ENCODE peak calls at places on chromosomes 12 and 14, in nine cellular contexts. B is WERI-Rb-1, S is substantia nigra, Q is HTR-8/SVneo, N is H4, D is AG10803, V is NCI-H1092 treated with DMSO at 0.1 percent for 48 hours, W is SW480, G is NCI-H524. M is an unnamed sample.

GRCh38 chr14:104741108-104741802 is 11.7 kb upstream of the SIVA1 start:
- DNase-seq in V (no peak), B (no peak), G (no peak), Q (no peak), S (no peak), D (no peak), W (peak; percentile 28), N (no peak), M (no peak)

GRCh38 chr14:101369916-101370592 is 191.2 kb upstream of the DIO3 start:
- DNase-seq in V (no peak), G (no peak), N (peak; percentile 40), B (no peak), W (no peak), D (no peak), Q (no peak), S (no peak), M (no peak)

GRCh38 chr14:103124501-103125001 is 1.3 kb downstream of the TNFAIP2 start:
- DNase-seq in S (no peak), G (no peak), N (no peak), Q (no peak), V (no peak), W (no peak), B (no peak), D (no peak), M (no peak)

GRCh38 chr12:48832321-48833060 is 14.2 kb downstream of the CACNB3 start:
- DNase-seq in S (no peak), Q (no peak), V (no peak), G (no peak), B (no peak), W (no peak), N (no peak), D (no peak), M (no peak)

GRCh38 chr14:101845496-101845895 is 84.0 kb downstream of the PPP2R5C start:
- DNase-seq in G (no peak), N (no peak), Q (no peak), B (no peak), V (no peak), W (no peak), S (no peak), D (no peak), M (no peak)

GRCh38 chr14:69372146-69372545 is 26.0 kb downstream of the ERH start:
- DNase-seq in V (no peak), B (no peak), W (no peak), G (no peak), Q (no peak), D (no peak), N (no peak), S (no peak), M (no peak)

GRCh38 chr12:52396656-52397055 is 9.5 kb downstream of the KRT82 start:
- DNase-seq in Q (no peak), D (no peak), N (no peak), S (no peak), G (no peak), V (no peak), B (no peak), W (no peak), M (no peak)

GRCh38 chr12:83889745-83890144 is 1022.9 kb downstream of the SLC6A15 start:
- DNase-seq in N (no peak), V (no peak), D (no peak), Q (no peak), S (no peak), B (no peak), W (no peak), G (no peak), M (no peak)

GRCh38 chr12:102496571-102496970 is 16.2 kb upstream of the IGF1 start:
- DNase-seq in G (no peak), D (peak; percentile 65), W (no peak), V (no peak), Q (no peak), S (no peak), N (no peak), B (no peak), M (no peak)